ENCODE peak calls at places on chromosomes 7 and 10, in six cellular contexts. One of them, this sample, is unnamed.

GRCh38 chr10:52950578-52950977 is 178.0 kb upstream of the MBL2 start:
- DNase-seq in PC-3: peak; percentile 41
- DNase-seq in GM23338: peak; percentile 51
- DNase-seq in MM.1S: no peak
- DNase-seq in PC-9: no peak
- DNase-seq in GM23248: no peak
- DNase-seq in this sample: no peak

GRCh38 chr7:92916751-92917369 is 80.5 kb upstream of the CDK6 start:
- DNase-seq in PC-3: peak; percentile 84
- DNase-seq in GM23338: peak; percentile 73
- DNase-seq in MM.1S: no peak
- DNase-seq in PC-9: peak; percentile 86
- DNase-seq in GM23248: peak; percentile 61
- DNase-seq in this sample: peak; percentile 86

GRCh38 chr10:110784198-110784597 is 87.5 kb upstream of the PDCD4 start:
- DNase-seq in PC-3: no peak
- DNase-seq in GM23338: no peak
- DNase-seq in MM.1S: no peak
- DNase-seq in PC-9: no peak
- DNase-seq in GM23248: no peak
- DNase-seq in this sample: no peak

GRCh38 chr7:152336754-152337368 is 98.9 kb downstream of the KMT2C start:
- DNase-seq in PC-3: peak; percentile 66
- DNase-seq in GM23338: peak; percentile 73
- DNase-seq in MM.1S: peak; percentile 72
- DNase-seq in PC-9: no peak
- DNase-seq in GM23248: peak; percentile 71
- DNase-seq in this sample: peak; percentile 71

GRCh38 chr7:28062197-28062988 is 118.2 kb downstream of the JAZF1 start:
- DNase-seq in PC-3: peak; percentile 73
- DNase-seq in GM23338: peak; percentile 93
- DNase-seq in MM.1S: peak; percentile 76
- DNase-seq in PC-9: peak; percentile 57
- DNase-seq in GM23248: peak; percentile 84
- DNase-seq in this sample: peak; percentile 86

GRCh38 chr10:11936389-11937152 is 106.0 kb downstream of the UPF2 start:
- DNase-seq in PC-3: no peak
- DNase-seq in GM23338: peak; percentile 87
- DNase-seq in MM.1S: no peak
- DNase-seq in PC-9: no peak
- DNase-seq in GM23248: no peak
- DNase-seq in this sample: peak; percentile 14

GRCh38 chr10:3173173-3173878 is 744 bp upstream of the PITRM1 start:
- DNase-seq in PC-3: peak; percentile 79
- DNase-seq in GM23338: peak; percentile 98
- DNase-seq in MM.1S: peak; percentile 89
- DNase-seq in PC-9: peak; percentile 98
- DNase-seq in GM23248: no peak
- DNase-seq in this sample: no peak

GRCh38 chr7:117937726-117938483 is 64.7 kb upstream of the CTTNBP2 start:
- DNase-seq in PC-3: peak; percentile 28
- DNase-seq in GM23338: no peak
- DNase-seq in MM.1S: no peak
- DNase-seq in PC-9: no peak
- DNase-seq in GM23248: no peak
- DNase-seq in this sample: no peak

GRCh38 chr7:135842446-135843175 is 94.0 kb upstream of the FAM180A start:
- DNase-seq in PC-3: no peak
- DNase-seq in GM23338: no peak
- DNase-seq in MM.1S: no peak
- DNase-seq in PC-9: no peak
- DNase-seq in GM23248: peak; percentile 51
- DNase-seq in this sample: no peak

GRCh38 chr10:63268139-63268797 is 135.1 kb downstream of the NRBF2 start:
- DNase-seq in PC-3: no peak
- DNase-seq in GM23338: peak; percentile 41
- DNase-seq in MM.1S: peak; percentile 27
- DNase-seq in PC-9: no peak
- DNase-seq in GM23248: peak; percentile 58
- DNase-seq in this sample: peak; percentile 57

GRCh38 chr7:151795168-151795754 is 81.7 kb downstream of the PRKAG2 start:
- DNase-seq in PC-3: peak; percentile 34
- DNase-seq in GM23338: no peak
- DNase-seq in MM.1S: no peak
- DNase-seq in PC-9: no peak
- DNase-seq in GM23248: no peak
- DNase-seq in this sample: no peak

GRCh38 chr10:49265885-49266284 is 33.1 kb upstream of the C10orf71 start:
- DNase-seq in PC-3: no peak
- DNase-seq in GM23338: no peak
- DNase-seq in MM.1S: no peak
- DNase-seq in PC-9: no peak
- DNase-seq in GM23248: peak; percentile 11
- DNase-seq in this sample: no peak

GRCh38 chr10:31924833-31925232 is 3.8 kb downstream of the ARHGAP12 start:
- DNase-seq in PC-3: no peak
- DNase-seq in GM23338: no peak
- DNase-seq in MM.1S: no peak
- DNase-seq in PC-9: no peak
- DNase-seq in GM23248: no peak
- DNase-seq in this sample: no peak

GRCh38 chr7:51645707-51646298 is 329.2 kb upstream of the COBL start:
- DNase-seq in PC-3: no peak
- DNase-seq in GM23338: no peak
- DNase-seq in MM.1S: no peak
- DNase-seq in PC-9: no peak
- DNase-seq in GM23248: no peak
- DNase-seq in this sample: no peak

GRCh38 chr7:42014625-42015412 is 222.2 kb downstream of the GLI3 start:
- DNase-seq in PC-3: peak; percentile 79
- DNase-seq in GM23338: peak; percentile 86
- DNase-seq in MM.1S: peak; percentile 69
- DNase-seq in PC-9: peak; percentile 15
- DNase-seq in GM23248: peak; percentile 38
- DNase-seq in this sample: peak; percentile 63

GRCh38 chr7:118311121-118311803 is 86.8 kb downstream of the ANKRD7 start:
- DNase-seq in PC-3: no peak
- DNase-seq in GM23338: no peak
- DNase-seq in MM.1S: peak; percentile 42
- DNase-seq in PC-9: no peak
- DNase-seq in GM23248: no peak
- DNase-seq in this sample: no peak

GRCh38 chr7:71308105-71308504 is 176.2 kb downstream of the GALNT17 start:
- DNase-seq in PC-3: no peak
- DNase-seq in GM23338: no peak
- DNase-seq in MM.1S: no peak
- DNase-seq in PC-9: no peak
- DNase-seq in GM23248: no peak
- DNase-seq in this sample: peak; percentile 39

GRCh38 chr10:12631787-12632562 is 282.6 kb downstream of the CAMK1D start:
- DNase-seq in PC-3: peak; percentile 55
- DNase-seq in GM23338: no peak
- DNase-seq in MM.1S: no peak
- DNase-seq in PC-9: no peak
- DNase-seq in GM23248: no peak
- DNase-seq in this sample: no peak

GRCh38 chr7:158001621-158002320 is 585.9 kb downstream of the PTPRN2 start:
- DNase-seq in PC-3: peak; percentile 72
- DNase-seq in GM23338: no peak
- DNase-seq in MM.1S: no peak
- DNase-seq in PC-9: no peak
- DNase-seq in GM23248: no peak
- DNase-seq in this sample: no peak

GRCh38 chr10:72133517-72133916 is 45.2 kb upstream of the SPOCK2 start:
- DNase-seq in PC-3: peak; percentile 39
- DNase-seq in GM23338: no peak
- DNase-seq in MM.1S: peak; percentile 56
- DNase-seq in PC-9: no peak
- DNase-seq in GM23248: peak; percentile 81
- DNase-seq in this sample: no peak

GRCh38 chr10:114349505-114350211 is 54.6 kb downstream of the AFAP1L2 start:
- DNase-seq in PC-3: no peak
- DNase-seq in GM23338: no peak
- DNase-seq in MM.1S: no peak
- DNase-seq in PC-9: peak; percentile 22
- DNase-seq in GM23248: no peak
- DNase-seq in this sample: peak; percentile 34

GRCh38 chr7:25303380-25304321 is 75.4 kb upstream of the NPVF start:
- DNase-seq in PC-3: no peak
- DNase-seq in GM23338: peak; percentile 93
- DNase-seq in MM.1S: peak; percentile 17
- DNase-seq in PC-9: no peak
- DNase-seq in GM23248: peak; percentile 3
- DNase-seq in this sample: peak; percentile 23

GRCh38 chr7:39951156-39951942 is 1.3 kb downstream of the CDK13 start:
- DNase-seq in PC-3: peak; percentile 44
- DNase-seq in GM23338: peak; percentile 85
- DNase-seq in MM.1S: peak; percentile 75
- DNase-seq in PC-9: peak; percentile 57
- DNase-seq in GM23248: peak; percentile 74
- DNase-seq in this sample: peak; percentile 91

GRCh38 chr10:59175538-59176240 is 754 bp upstream of the PHYHIPL start:
- DNase-seq in PC-3: no peak
- DNase-seq in GM23338: peak; percentile 27
- DNase-seq in MM.1S: no peak
- DNase-seq in PC-9: no peak
- DNase-seq in GM23248: no peak
- DNase-seq in this sample: peak; percentile 70

GRCh38 chr10:89363766-89364407 is 14.0 kb upstream of the IFIT1B start:
- DNase-seq in PC-3: no peak
- DNase-seq in GM23338: no peak
- DNase-seq in MM.1S: peak; percentile 54
- DNase-seq in PC-9: no peak
- DNase-seq in GM23248: no peak
- DNase-seq in this sample: no peak

GRCh38 chr7:5610500-5611186 is 170.8 kb downstream of the RNF216 start:
- DNase-seq in PC-3: no peak
- DNase-seq in GM23338: no peak
- DNase-seq in MM.1S: no peak
- DNase-seq in PC-9: no peak
- DNase-seq in GM23248: no peak
- DNase-seq in this sample: no peak

GRCh38 chr10:58486821-58487220 is 25.9 kb upstream of the BICC1 start:
- DNase-seq in PC-3: no peak
- DNase-seq in GM23338: no peak
- DNase-seq in MM.1S: no peak
- DNase-seq in PC-9: no peak
- DNase-seq in GM23248: peak; percentile 57
- DNase-seq in this sample: no peak

GRCh38 chr7:121420976-121421375 is 24.9 kb upstream of the FAM3C start:
- DNase-seq in PC-3: peak; percentile 80
- DNase-seq in GM23338: no peak
- DNase-seq in MM.1S: no peak
- DNase-seq in PC-9: peak; percentile 46
- DNase-seq in GM23248: no peak
- DNase-seq in this sample: no peak
- TF ChIP-seq EZH2 in PC-3: no peak
- TF ChIP-seq EZH2 in GM23338: no peak
- TF ChIP-seq EZH2 in MM.1S: no peak
- TF ChIP-seq EZH2 in PC-9: no peak
- TF ChIP-seq EZH2 in GM23248: no peak
- TF ChIP-seq EZH2 in this sample: no peak

GRCh38 chr10:133334495-133335237 is 2.0 kb downstream of the CALY start:
- DNase-seq in PC-3: no peak
- DNase-seq in GM23338: peak; percentile 60
- DNase-seq in MM.1S: no peak
- DNase-seq in PC-9: no peak
- DNase-seq in GM23248: peak; percentile 58
- DNase-seq in this sample: peak; percentile 52

GRCh38 chr10:133332936-133333699 is 3.6 kb downstream of the CALY start:
- DNase-seq in PC-3: no peak
- DNase-seq in GM23338: no peak
- DNase-seq in MM.1S: no peak
- DNase-seq in PC-9: no peak
- DNase-seq in GM23248: no peak
- DNase-seq in this sample: no peak

GRCh38 chr10:133336131-133337078 is at the start of gene CALY:
- DNase-seq in PC-3: no peak
- DNase-seq in GM23338: peak; percentile 82
- DNase-seq in MM.1S: no peak
- DNase-seq in PC-9: no peak
- DNase-seq in GM23248: peak; percentile 15
- DNase-seq in this sample: peak; percentile 80

GRCh38 chr10:133337079-133337725 is 506 bp upstream of the CALY start:
- DNase-seq in PC-3: no peak
- DNase-seq in GM23338: no peak
- DNase-seq in MM.1S: no peak
- DNase-seq in PC-9: no peak
- DNase-seq in GM23248: no peak
- DNase-seq in this sample: no peak

GRCh38 chr10:133335238-133336122 is 1.2 kb downstream of the CALY start:
- DNase-seq in PC-3: peak; percentile 8
- DNase-seq in GM23338: peak; percentile 81
- DNase-seq in MM.1S: no peak
- DNase-seq in PC-9: no peak
- DNase-seq in GM23248: peak; percentile 77
- DNase-seq in this sample: peak; percentile 84
- H3F3A ChIP-seq in PC-3: no peaks in the 10 kb centered on the region
- H3F3A ChIP-seq in GM23338: peaks cover 3% of the 10 kb centered on the region
- H3F3A ChIP-seq in MM.1S: no peaks in the 10 kb centered on the region
- H3F3A ChIP-seq in PC-9: no peaks in the 10 kb centered on the region
- H3F3A ChIP-seq in GM23248: no peaks in the 10 kb centered on the region
- H3F3A ChIP-seq in this sample: peaks cover 4% of the 10 kb centered on the region

DNA sequence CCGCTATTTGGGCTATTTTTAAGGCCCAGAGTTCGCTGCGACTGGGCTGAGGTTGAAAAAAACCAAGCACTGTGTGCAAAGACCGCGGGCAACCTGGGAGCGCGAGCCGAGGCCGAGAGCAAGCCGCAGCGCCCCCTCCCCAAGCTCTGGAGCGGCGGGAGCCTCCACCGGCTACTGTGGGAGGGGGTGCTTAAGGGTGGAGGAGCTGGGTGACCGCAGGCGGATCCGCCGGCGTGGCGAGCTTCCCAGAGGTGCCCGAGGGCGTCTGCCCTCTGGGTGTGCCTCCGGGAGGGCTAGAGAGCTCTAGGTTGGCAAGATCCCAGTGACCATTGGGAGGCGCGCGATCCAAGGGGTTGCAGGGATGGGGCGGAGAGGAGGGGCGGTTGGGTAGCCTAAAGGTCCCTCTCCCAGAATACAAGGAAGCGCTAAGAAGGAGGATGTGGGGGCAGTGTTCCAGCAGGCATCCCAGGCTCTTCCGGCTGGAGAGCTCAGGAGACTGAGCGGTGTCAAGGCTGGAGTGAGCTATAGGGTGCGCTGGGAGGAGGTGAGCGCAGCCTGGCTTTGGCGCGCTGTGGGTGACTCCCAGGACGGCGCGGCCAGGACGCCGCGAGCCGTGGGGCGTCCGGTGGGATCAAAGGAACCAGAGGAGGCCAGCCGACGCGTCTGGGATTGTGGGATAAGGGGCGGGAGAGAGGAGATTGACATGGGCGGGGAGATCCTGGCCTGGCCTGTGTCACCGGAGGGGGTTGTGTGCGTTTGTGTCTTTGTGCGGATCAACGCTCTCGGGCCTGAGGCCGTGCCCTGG is 8.0 kb downstream of the DLX5 start:
- DNase-seq in PC-3: peak; percentile 30
- DNase-seq in GM23338: peak; percentile 92
- DNase-seq in MM.1S: no peak
- DNase-seq in PC-9: no peak
- DNase-seq in GM23248: no peak
- DNase-seq in this sample: peak; percentile 85
- TF ChIP-seq EZH2 in PC-3: no peak
- TF ChIP-seq EZH2 in GM23338: peak; percentile 62
- TF ChIP-seq EZH2 in MM.1S: no peak
- TF ChIP-seq EZH2 in PC-9: no peak
- TF ChIP-seq EZH2 in GM23248: no peak
- TF ChIP-seq EZH2 in this sample: peak; percentile 16

GRCh38 chr7:155725073-155725346 is 80.5 kb downstream of the RBM33 start:
- DNase-seq in PC-3: no peak
- DNase-seq in GM23338: no peak
- DNase-seq in MM.1S: no peak
- DNase-seq in PC-9: no peak
- DNase-seq in GM23248: no peak
- DNase-seq in this sample: no peak
- H3F3A ChIP-seq in PC-3: no peaks in the 10 kb centered on the region
- H3F3A ChIP-seq in GM23338: no peaks in the 10 kb centered on the region
- H3F3A ChIP-seq in MM.1S: no peaks in the 10 kb centered on the region
- H3F3A ChIP-seq in PC-9: peaks cover 1% of the 10 kb centered on the region
- H3F3A ChIP-seq in GM23248: peaks cover 3% of the 10 kb centered on the region
- H3F3A ChIP-seq in this sample: no peaks in the 10 kb centered on the region